ENCODE peak calls at places on chromosomes 13 and 19, in six cellular contexts. One of them, this sample, is unnamed.

GRCh38 chr13:95176611-95177259 is 124.5 kb downstream of the ABCC4 start:
- DNase-seq in A549: no peak
- DNase-seq in K562: no peak
- DNase-seq in endothelial cell of umbilical vein: peak; percentile 75
- DNase-seq in HepG2: no peak
- DNase-seq in GM12878: no peak
- DNase-seq in this sample: peak; percentile 9

GRCh38 chr19:35870798-35871197 is 2.4 kb downstream of the APLP1 start:
- DNase-seq in A549: no peak
- DNase-seq in K562: no peak
- DNase-seq in endothelial cell of umbilical vein: no peak
- DNase-seq in HepG2: no peak
- DNase-seq in GM12878: no peak
- DNase-seq in this sample: no peak

GRCh38 chr13:99172951-99173350 is 27.7 kb upstream of the UBAC2 start:
- DNase-seq in A549: no peak
- DNase-seq in K562: no peak
- DNase-seq in endothelial cell of umbilical vein: no peak
- DNase-seq in HepG2: no peak
- DNase-seq in GM12878: no peak
- DNase-seq in this sample: no peak

GRCh38 chr13:57557979-57558529 is 73.5 kb upstream of the PCDH17 start:
- DNase-seq in A549: peak; percentile 1
- DNase-seq in K562: no peak
- DNase-seq in endothelial cell of umbilical vein: peak; percentile 54
- DNase-seq in HepG2: peak; percentile 15
- DNase-seq in GM12878: no peak
- DNase-seq in this sample: peak; percentile 35

GRCh38 chr13:51731759-51732158 is 72.2 kb downstream of the DHRS12 start:
- DNase-seq in A549: peak; percentile 16
- DNase-seq in K562: no peak
- DNase-seq in endothelial cell of umbilical vein: no peak
- DNase-seq in HepG2: no peak
- DNase-seq in GM12878: no peak
- DNase-seq in this sample: peak; percentile 40

GRCh38 chr19:31279436-31279765 is 69.8 kb downstream of the TSHZ3 start:
- DNase-seq in A549: no peak
- DNase-seq in K562: no peak
- DNase-seq in endothelial cell of umbilical vein: no peak
- DNase-seq in HepG2: no peak
- DNase-seq in GM12878: no peak
- DNase-seq in this sample: no peak

GRCh38 chr19:4871711-4872110 is 4.2 kb upstream of the PLIN3 start:
- DNase-seq in A549: no peak
- DNase-seq in K562: no peak
- DNase-seq in endothelial cell of umbilical vein: no peak
- DNase-seq in HepG2: no peak
- DNase-seq in GM12878: no peak
- DNase-seq in this sample: no peak

GRCh38 chr13:24276310-24276709 is 33.1 kb upstream of the C1QTNF9 start:
- DNase-seq in A549: no peak
- DNase-seq in K562: no peak
- DNase-seq in endothelial cell of umbilical vein: no peak
- DNase-seq in HepG2: no peak
- DNase-seq in GM12878: peak; percentile 42
- DNase-seq in this sample: peak; percentile 25

GRCh38 chr13:75196112-75196855 is 285.7 kb downstream of the TBC1D4 start:
- DNase-seq in A549: no peak
- DNase-seq in K562: no peak
- DNase-seq in endothelial cell of umbilical vein: no peak
- DNase-seq in HepG2: no peak
- DNase-seq in GM12878: no peak
- DNase-seq in this sample: no peak

GRCh38 chr13:110287031-110287828 is 19.7 kb downstream of the COL4A1 start:
- DNase-seq in A549: no peak
- DNase-seq in K562: no peak
- DNase-seq in endothelial cell of umbilical vein: no peak
- DNase-seq in HepG2: no peak
- DNase-seq in GM12878: no peak
- DNase-seq in this sample: no peak

GRCh38 chr19:35369522-35369921 is 1.3 kb upstream of the GPR42 start:
- DNase-seq in A549: no peak
- DNase-seq in K562: no peak
- DNase-seq in endothelial cell of umbilical vein: no peak
- DNase-seq in HepG2: no peak
- DNase-seq in GM12878: no peak
- DNase-seq in this sample: no peak

GRCh38 chr13:40503966-40504591 is 162.4 kb downstream of the FOXO1 start:
- DNase-seq in A549: peak; percentile 90
- DNase-seq in K562: no peak
- DNase-seq in endothelial cell of umbilical vein: peak; percentile 99
- DNase-seq in HepG2: peak; percentile 99
- DNase-seq in GM12878: no peak
- DNase-seq in this sample: no peak

GRCh38 chr19:51372649-51373504 is at the start of gene NKG7:
- DNase-seq in A549: no peak
- DNase-seq in K562: peak; percentile 56
- DNase-seq in endothelial cell of umbilical vein: no peak
- DNase-seq in HepG2: no peak
- DNase-seq in GM12878: peak; percentile 68
- DNase-seq in this sample: peak; percentile 99

GRCh38 chr13:49649244-49649962 is 21.1 kb downstream of the ARL11 start:
- DNase-seq in A549: peak; percentile 41
- DNase-seq in K562: no peak
- DNase-seq in endothelial cell of umbilical vein: peak; percentile 53
- DNase-seq in HepG2: peak; percentile 33
- DNase-seq in GM12878: no peak
- DNase-seq in this sample: no peak

GRCh38 chr13:78607409-78608253 is 4.3 kb upstream of the POU4F1 start:
- DNase-seq in A549: no peak
- DNase-seq in K562: no peak
- DNase-seq in endothelial cell of umbilical vein: no peak
- DNase-seq in HepG2: no peak
- DNase-seq in GM12878: no peak
- DNase-seq in this sample: no peak

GRCh38 chr13:20303636-20304035 is 71.5 kb upstream of the GJB6 start:
- DNase-seq in A549: no peak
- DNase-seq in K562: no peak
- DNase-seq in endothelial cell of umbilical vein: no peak
- DNase-seq in HepG2: no peak
- DNase-seq in GM12878: no peak
- DNase-seq in this sample: no peak

GRCh38 chr13:93145199-93145598 is 81.4 kb upstream of the GPC6 start:
- DNase-seq in A549: no peak
- DNase-seq in K562: no peak
- DNase-seq in endothelial cell of umbilical vein: no peak
- DNase-seq in HepG2: no peak
- DNase-seq in GM12878: no peak
- DNase-seq in this sample: no peak

GRCh38 chr13:114011226-114011625 is 37.4 kb upstream of the C13orf46 start:
- DNase-seq in A549: no peak
- DNase-seq in K562: no peak
- DNase-seq in endothelial cell of umbilical vein: no peak
- DNase-seq in HepG2: no peak
- DNase-seq in GM12878: no peak
- DNase-seq in this sample: no peak

GRCh38 chr19:34639491-34640085 is 37.4 kb downstream of the SCGB2B2 start:
- DNase-seq in A549: peak; percentile 88
- DNase-seq in K562: peak; percentile 80
- DNase-seq in endothelial cell of umbilical vein: peak; percentile 53
- DNase-seq in HepG2: peak; percentile 82
- DNase-seq in GM12878: peak; percentile 13
- DNase-seq in this sample: peak; percentile 77

GRCh38 chr13:53112522-53112921 is 83.9 kb downstream of the OLFM4 start:
- DNase-seq in A549: no peak
- DNase-seq in K562: no peak
- DNase-seq in endothelial cell of umbilical vein: no peak
- DNase-seq in HepG2: no peak
- DNase-seq in GM12878: no peak
- DNase-seq in this sample: no peak

GRCh38 chr19:18057557-18057956 is 29.2 kb downstream of the IL12RB1 start:
- DNase-seq in A549: no peak
- DNase-seq in K562: no peak
- DNase-seq in endothelial cell of umbilical vein: no peak
- DNase-seq in HepG2: no peak
- DNase-seq in GM12878: no peak
- DNase-seq in this sample: no peak

GRCh38 chr13:20489185-20489820 is 36.4 kb downstream of the CRYL1 start:
- DNase-seq in A549: no peak
- DNase-seq in K562: no peak
- DNase-seq in endothelial cell of umbilical vein: no peak
- DNase-seq in HepG2: no peak
- DNase-seq in GM12878: no peak
- DNase-seq in this sample: no peak

GRCh38 chr13:22235950-22236290 is 565.0 kb downstream of the FGF9 start:
- DNase-seq in A549: no peak
- DNase-seq in K562: no peak
- DNase-seq in endothelial cell of umbilical vein: no peak
- DNase-seq in HepG2: no peak
- DNase-seq in GM12878: no peak
- DNase-seq in this sample: no peak

GRCh38 chr13:22240716-22241115 is 569.8 kb downstream of the FGF9 start:
- DNase-seq in A549: no peak
- DNase-seq in K562: no peak
- DNase-seq in endothelial cell of umbilical vein: no peak
- DNase-seq in HepG2: no peak
- DNase-seq in GM12878: no peak
- DNase-seq in this sample: no peak

GRCh38 chr13:22232186-22232585 is 561.3 kb downstream of the FGF9 start:
- DNase-seq in A549: no peak
- DNase-seq in K562: no peak
- DNase-seq in endothelial cell of umbilical vein: no peak
- DNase-seq in HepG2: no peak
- DNase-seq in GM12878: no peak
- DNase-seq in this sample: no peak

GRCh38 chr13:22238269-22238668 is 567.4 kb downstream of the FGF9 start:
- DNase-seq in A549: no peak
- DNase-seq in K562: no peak
- DNase-seq in endothelial cell of umbilical vein: no peak
- DNase-seq in HepG2: no peak
- DNase-seq in GM12878: no peak
- DNase-seq in this sample: no peak

DNA sequence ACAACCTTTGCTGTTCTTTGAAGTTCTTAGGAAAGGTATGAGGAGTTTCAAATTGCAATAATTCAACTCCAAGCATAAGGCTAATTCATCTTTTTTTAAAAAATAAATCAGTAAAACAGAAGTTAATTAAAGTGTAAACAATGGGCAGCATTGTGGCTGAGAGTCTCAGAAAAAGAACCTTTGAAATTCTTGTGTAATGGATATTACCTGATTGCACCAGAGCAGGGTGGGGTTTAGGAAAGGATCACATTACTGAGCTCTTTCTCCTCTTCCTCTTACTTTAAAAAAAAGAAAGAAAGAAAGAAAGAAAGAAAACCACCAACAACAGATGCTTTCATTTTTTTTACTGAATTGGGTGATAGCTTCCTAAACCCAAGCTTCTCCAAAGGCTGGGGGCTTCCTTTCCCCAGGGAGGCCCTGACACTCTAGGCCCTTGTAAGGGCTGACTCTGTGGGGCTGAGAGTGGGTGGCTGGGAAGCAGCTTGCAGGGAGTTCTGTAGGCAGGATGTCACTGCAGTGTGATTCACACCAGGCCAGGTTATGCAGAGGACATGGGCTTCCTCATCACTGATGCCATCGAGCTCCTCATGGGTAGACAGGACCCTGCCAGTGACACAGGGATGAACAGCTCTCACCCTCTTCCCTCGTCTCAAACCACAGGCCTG is 564.5 kb downstream of the FGF9 start:
- DNase-seq in A549: no peak
- DNase-seq in K562: no peak
- DNase-seq in endothelial cell of umbilical vein: no peak
- DNase-seq in HepG2: no peak
- DNase-seq in GM12878: no peak
- DNase-seq in this sample: no peak
- TF ChIP-seq MYC in A549: no peak
- TF ChIP-seq MYC in K562: no peak
- TF ChIP-seq MYC in endothelial cell of umbilical vein: no peak
- TF ChIP-seq MYC in HepG2: no peak
- TF ChIP-seq MYC in GM12878: no peak
- TF ChIP-seq MYC in this sample: no peak

DNA sequence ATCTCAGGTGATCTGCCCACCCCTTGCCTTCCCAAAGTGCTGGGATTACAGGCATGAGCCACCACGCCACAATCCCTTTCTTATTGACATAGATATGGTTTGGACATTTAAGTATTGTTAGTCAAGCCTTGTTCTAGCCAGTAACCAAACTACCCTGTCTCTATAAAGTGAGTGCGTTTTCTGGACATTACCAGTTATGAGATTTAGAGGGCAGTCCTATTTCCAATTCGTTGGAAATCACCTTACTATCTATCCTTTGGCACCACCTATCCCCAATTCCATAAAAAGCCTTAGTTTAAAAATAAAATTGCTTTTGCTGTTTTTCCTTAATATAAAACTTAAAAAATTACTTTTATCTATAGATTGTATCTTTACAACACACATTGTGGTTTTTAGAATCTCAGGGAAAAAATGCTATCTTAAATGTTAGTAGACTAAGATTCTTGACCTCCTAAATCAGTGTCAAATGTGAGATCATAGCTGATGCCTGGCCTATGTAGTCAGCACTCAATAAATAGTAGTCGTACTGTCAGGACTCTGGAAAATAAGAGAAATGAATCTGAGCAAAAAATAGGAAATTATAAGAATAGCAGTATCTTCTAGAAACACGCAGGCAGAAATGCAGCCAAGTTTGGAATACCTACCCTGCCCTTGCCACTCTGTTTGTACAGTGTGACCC is 57.0 kb downstream of the NUFIP1 start:
- DNase-seq in A549: no peak
- DNase-seq in K562: no peak
- DNase-seq in endothelial cell of umbilical vein: no peak
- DNase-seq in HepG2: no peak
- DNase-seq in GM12878: no peak
- DNase-seq in this sample: no peak
- H3K4me3 ChIP-seq in A549: no peak overlapping the region
- H3K4me3 ChIP-seq in K562: no peak overlapping the region
- H3K4me3 ChIP-seq in endothelial cell of umbilical vein: no peak overlapping the region
- H3K4me3 ChIP-seq in HepG2: no peak overlapping the region
- H3K4me3 ChIP-seq in GM12878: no peak overlapping the region
- H3K4me3 ChIP-seq in this sample: no peak overlapping the region

DNA sequence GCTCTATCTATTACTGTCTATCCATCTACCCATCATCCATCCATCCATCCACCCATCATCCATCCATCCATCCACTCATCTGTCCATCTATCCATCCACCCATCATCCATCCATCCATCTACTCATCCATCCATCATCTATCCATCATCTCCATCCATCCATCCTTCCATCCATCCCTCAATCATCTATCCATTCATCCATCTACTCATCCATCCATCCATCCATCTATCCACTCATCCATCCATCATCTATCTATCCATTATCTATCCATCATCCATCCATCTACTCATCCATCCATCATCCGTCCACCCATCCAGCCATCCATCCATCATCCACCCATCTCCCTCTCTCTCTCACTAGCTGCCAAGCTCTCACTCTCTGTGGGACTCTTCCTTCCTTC is 13.1 kb upstream of the TIMM13 start:
- DNase-seq in A549: no peak
- DNase-seq in K562: no peak
- DNase-seq in endothelial cell of umbilical vein: no peak
- DNase-seq in HepG2: no peak
- DNase-seq in GM12878: no peak
- DNase-seq in this sample: no peak
- TF ChIP-seq MYC in A549: no peak
- TF ChIP-seq MYC in K562: no peak
- TF ChIP-seq MYC in endothelial cell of umbilical vein: no peak
- TF ChIP-seq MYC in HepG2: no peak
- TF ChIP-seq MYC in GM12878: no peak
- TF ChIP-seq MYC in this sample: no peak

GRCh38 chr13:26475176-26476110 is 82.0 kb upstream of the WASF3 start:
- DNase-seq in A549: no peak
- DNase-seq in K562: no peak
- DNase-seq in endothelial cell of umbilical vein: no peak
- DNase-seq in HepG2: no peak
- DNase-seq in GM12878: no peak
- DNase-seq in this sample: no peak
- H3K4me3 ChIP-seq in A549: no peak overlapping the region
- H3K4me3 ChIP-seq in K562: no peak overlapping the region
- H3K4me3 ChIP-seq in endothelial cell of umbilical vein: no peak overlapping the region
- H3K4me3 ChIP-seq in HepG2: peak overlapping the region; percentile 66
- H3K4me3 ChIP-seq in GM12878: no peak overlapping the region
- H3K4me3 ChIP-seq in this sample: no peak overlapping the region